ENCODE peak calls at places on chromosomes 16 and 17, in five cellular contexts. A is fibroblast of lung, D is GM23338, V is endothelial cell of umbilical vein, U is H9. O is an unnamed sample. For H3K4me1, the result is how much of the 10 kb centered on the place peaks cover.

GRCh38 chr16:49828545-49829267 is 27.2 kb downstream of the ZNF423 start:
- DNase-seq in V (no peak), D (no peak), A (no peak), U (no peak), O (no peak)

GRCh38 chr16:76268824-76269223 is 8.4 kb upstream of the CNTNAP4 start:
- DNase-seq in A (no peak), D (no peak), V (no peak), U (no peak), O (no peak)

GRCh38 chr17:50114849-50115357 is 15.1 kb downstream of the SAMD14 start:
- DNase-seq in D (peak), U (peak), A (peak), V (peak), O (peak)

GRCh38 chr16:937311-937710 is 33.5 kb downstream of the LMF1 start:
- DNase-seq in U (no peak), D (no peak), A (no peak), V (no peak), O (no peak)

GRCh38 chr17:39715375-39716072 is 14.8 kb downstream of the MIEN1 start:
- DNase-seq in U (peak), D (no peak), A (no peak), V (no peak), O (no peak)

GRCh38 chr17:76996741-76997694 is 128.8 kb downstream of the MGAT5B start:
- DNase-seq in U (no peak), A (no peak), D (no peak), V (no peak), O (peak)

GRCh38 chr16:75109732-75110243 is 6.8 kb downstream of the LDHD start:
- DNase-seq in A (no peak), D (no peak), V (no peak), U (peak), O (peak)

GRCh38 chr17:38538906-38539305 is 66.8 kb downstream of the SRCIN1 start:
- DNase-seq in V (no peak), D (no peak), A (no peak), U (no peak), O (no peak)

GRCh38 chr16:12869681-12870427 is 31.5 kb upstream of the SHISA9 start:
- DNase-seq in U (no peak), D (no peak), A (no peak), V (no peak), O (no peak)

GRCh38 chr16:12613131-12613991 is 190.3 kb downstream of the CPPED1 start:
- DNase-seq in A (no peak), D (peak), U (peak), V (peak), O (no peak)

GRCh38 chr17:1762233-1762905 is 509 bp downstream of the SERPINF1 start:
- DNase-seq in U (no peak), D (peak), A (peak), V (no peak), O (no peak)

GRCh38 chr17:39058524-39058923 is 91.3 kb upstream of the FBXO47 start:
- DNase-seq in V (no peak), U (peak), D (no peak), A (no peak), O (no peak)

GRCh38 chr17:42387663-42388380 is 420 bp downstream of the STAT3 start:
- DNase-seq in V (peak), D (peak), U (peak), A (peak), O (peak)

GRCh38 chr17:57544834-57545463 is 200.2 kb downstream of the CCDC182 start:
- DNase-seq in V (no peak), A (no peak), D (no peak), U (no peak), O (no peak)
- H3K4me1 ChIP-seq in V (under half), A (under half), D (under half), U (under half), O (half or more)

GRCh38 chr16:48365601-48366164 is 19.5 kb downstream of the SIAH1 start:
- DNase-seq in D (peak), V (peak), A (peak), U (peak), O (no peak)

GRCh38 chr16:48367443-48368049 is 17.7 kb downstream of the SIAH1 start:
- DNase-seq in V (no peak), D (no peak), A (no peak), U (no peak), O (no peak)

GRCh38 chr16:48366165-48367093 is 18.8 kb downstream of the SIAH1 start:
- DNase-seq in D (peak), U (peak), A (peak), V (peak), O (peak)

GRCh38 chr16:48361540-48361939 is 23.7 kb downstream of the SIAH1 start:
- DNase-seq in V (no peak), D (no peak), U (no peak), A (no peak), O (no peak)

GRCh38 chr16:48365030-48365600 is 20.1 kb downstream of the SIAH1 start:
- DNase-seq in D (no peak), A (no peak), V (no peak), U (no peak), O (no peak)
- H2AFZ ChIP-seq in D (no peak), A (no peak), V (no peak), U (no peak), O (no peak)

DNA sequence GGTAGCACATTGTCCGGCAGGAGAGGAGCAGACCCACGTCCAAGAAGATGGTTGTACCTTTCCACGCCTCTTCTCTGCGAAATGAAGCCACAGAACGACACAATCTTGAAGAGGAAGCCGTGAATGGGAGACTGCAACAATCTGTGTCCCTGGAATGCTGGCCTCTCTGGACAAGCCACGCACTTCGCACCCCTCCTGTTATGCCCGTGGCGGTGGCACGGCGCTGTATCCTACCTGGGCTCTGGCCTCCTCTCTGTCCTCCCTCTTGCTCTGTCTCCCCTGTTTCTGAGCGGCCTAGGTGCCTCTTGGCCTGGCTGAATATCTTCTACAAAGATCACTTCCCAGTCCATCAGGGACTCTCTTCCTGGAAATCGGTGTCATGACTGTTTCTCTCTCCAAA is 717.8 kb downstream of the KCNJ18 start:
- DNase-seq in V (no peak), D (no peak), U (no peak), A (no peak), O (no peak)
- TF ChIP-seq CTCF in V (no peak), D (no peak), U (no peak), A (no peak), O (no peak)

GRCh38 chr17:46166692-46167249 is 26.5 kb downstream of the KANSL1 start:
- DNase-seq in V (no peak), U (no peak), A (no peak), D (no peak), O (no peak)

GRCh38 chr17:46167267-46167666 is 26.0 kb downstream of the KANSL1 start:
- DNase-seq in U (no peak), D (no peak), A (no peak), V (no peak), O (no peak)

GRCh38 chr17:46163316-46163715 is 29.9 kb downstream of the KANSL1 start:
- DNase-seq in A (no peak), D (no peak), V (no peak), U (no peak), O (no peak)

GRCh38 chr17:46162871-46163270 is 30.4 kb downstream of the KANSL1 start:
- DNase-seq in U (no peak), A (no peak), V (no peak), D (no peak), O (no peak)

DNA sequence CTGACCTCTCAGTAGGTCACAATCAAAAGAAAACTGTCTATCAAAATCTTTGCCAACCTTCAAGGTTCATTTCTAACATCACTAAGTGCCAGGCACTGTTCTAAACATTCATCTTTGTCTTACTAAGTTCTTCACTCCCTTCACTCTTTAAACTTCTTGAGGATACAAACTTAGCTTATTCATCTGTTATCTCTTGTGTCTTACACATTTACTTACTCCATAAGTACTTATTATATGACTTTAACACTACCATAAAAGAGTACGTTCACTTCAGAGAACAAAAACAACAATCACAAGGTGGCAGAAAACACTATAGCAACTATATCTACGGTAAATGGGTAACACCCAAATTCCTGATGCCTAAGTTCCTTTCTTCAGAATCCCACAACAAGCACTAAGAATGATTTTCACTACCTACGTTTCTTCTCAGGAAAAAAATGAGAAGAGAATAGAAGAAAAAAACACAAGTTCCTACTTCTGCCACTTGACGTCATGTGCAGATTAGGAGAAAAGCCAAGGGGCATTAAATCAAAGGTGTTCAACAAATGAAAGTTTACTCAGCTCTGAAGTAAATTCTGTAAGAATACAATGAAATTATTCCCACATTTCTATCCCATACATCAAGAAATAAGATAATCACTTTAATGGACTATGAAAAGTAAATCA is 29.2 kb downstream of the KANSL1 start:
- DNase-seq in A (no peak), D (no peak), U (no peak), V (no peak), O (no peak)
- H3K4me1 ChIP-seq in A (under half), D (half or more), U (under half), V (under half), O (half or more)

GRCh38 chr17:61294777-61295176 is 104.9 kb upstream of the TBX2 start:
- DNase-seq in A (peak), V (no peak), U (no peak), D (no peak), O (no peak)
- H2AFZ ChIP-seq in A (no peak), V (no peak), U (no peak), D (no peak), O (no peak)

GRCh38 chr16:3754772-3755171 is 37.4 kb upstream of the TRAP1 start:
- DNase-seq in U (no peak), A (no peak), V (no peak), D (no peak), O (no peak)

GRCh38 chr16:3754304-3754703 is 37.0 kb upstream of the TRAP1 start:
- DNase-seq in U (no peak), A (no peak), V (no peak), D (no peak), O (no peak)

GRCh38 chr16:3752984-3753383 is 35.7 kb upstream of the TRAP1 start:
- DNase-seq in A (no peak), D (peak), U (no peak), V (no peak), O (no peak)

GRCh38 chr16:3755249-3755648 is 37.9 kb upstream of the TRAP1 start:
- DNase-seq in A (no peak), V (no peak), D (no peak), U (no peak), O (no peak)

GRCh38 chr16:3756113-3756512 is 38.8 kb upstream of the TRAP1 start:
- DNase-seq in D (no peak), V (no peak), U (no peak), A (no peak), O (no peak)
- TF ChIP-seq CTCF in D (no peak), V (no peak), U (no peak), A (no peak), O (no peak)

DNA sequence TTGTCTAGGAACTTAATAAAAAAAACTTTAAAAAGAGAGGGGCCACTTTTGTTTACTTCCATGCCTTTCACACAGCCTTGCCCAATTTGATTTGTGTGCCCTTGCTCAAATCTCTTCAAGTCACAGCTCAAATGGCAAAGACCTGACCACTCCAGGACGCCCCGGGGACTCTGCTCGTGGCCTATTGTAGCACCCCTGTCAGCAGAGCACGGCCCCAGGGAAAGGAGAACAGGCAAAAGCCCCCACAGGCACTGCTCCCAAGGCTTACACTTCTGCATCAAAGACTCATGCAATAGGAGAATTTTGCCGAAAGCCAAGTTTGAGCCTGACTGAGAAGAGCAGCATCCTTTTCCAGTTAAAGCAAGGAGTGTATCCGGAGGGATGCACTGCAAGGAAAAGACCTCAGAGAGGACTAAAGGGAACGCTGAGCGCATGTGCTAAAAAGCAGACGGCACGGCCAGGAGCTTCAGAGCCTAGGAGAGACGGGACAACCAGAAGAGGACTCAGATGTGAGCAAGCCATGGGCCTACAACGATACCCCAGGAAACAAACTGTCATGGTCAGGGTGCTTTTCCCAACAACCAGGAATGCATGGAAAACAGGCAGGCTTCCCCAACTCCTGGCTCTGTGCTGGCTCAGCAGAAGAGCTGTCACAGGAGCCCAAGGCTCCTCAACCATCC is 8.2 kb downstream of the CREBBP start:
- DNase-seq in U (no peak), V (no peak), A (no peak), D (no peak), O (no peak)
- H3K4me1 ChIP-seq in U (under half), V (under half), A (under half), D (under half), O (under half)

DNA sequence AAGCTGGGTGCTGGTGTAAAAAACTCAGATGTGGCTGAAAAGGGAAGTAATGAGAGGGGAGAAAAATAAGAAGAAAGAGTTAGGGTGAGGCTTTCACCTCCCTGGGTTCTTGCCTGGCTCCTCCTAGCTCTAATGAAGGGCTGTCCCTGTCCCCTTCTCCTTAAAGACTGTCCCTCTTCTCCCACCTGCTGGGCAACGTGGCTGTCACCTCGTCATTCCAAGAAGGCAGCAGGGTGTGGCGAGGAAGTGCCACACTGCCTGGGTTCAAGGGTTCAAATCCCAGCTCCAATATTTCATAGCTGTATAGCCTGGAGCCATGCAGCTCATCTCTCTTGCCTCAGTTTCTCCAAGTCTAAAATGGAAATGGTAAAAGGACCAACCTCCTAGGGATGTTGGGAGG is 122.5 kb upstream of the CACNG5 start:
- DNase-seq in U (peak), A (no peak), V (no peak), D (no peak), O (no peak)
- H2AFZ ChIP-seq in U (no peak), A (no peak), V (no peak), D (peak), O (no peak)

GRCh38 chr17:59914274-59914854 is 21.4 kb downstream of the RPS6KB1 start:
- DNase-seq in V (peak), A (peak), U (no peak), D (peak), O (peak)
- TF ChIP-seq CTCF in V (peak), A (peak), U (peak), D (peak), O (peak)

GRCh38 chr16:21001262-21001661 is 100.7 kb downstream of the LYRM1 start:
- DNase-seq in V (peak), D (peak), U (peak), A (peak), O (peak)
- H3K4me1 ChIP-seq in V (under half), D (under half), U (under half), A (under half), O (under half)